ENCODE peak calls at places on chromosome 18, in six cellular contexts. One of them, this sample, is unnamed.

GRCh38 chr18:45386256-45386655 is 229.0 kb upstream of the SLC14A2 start:
- DNase-seq in activated naive CD4-positive, alpha-beta T cell treated with anti-CD3 and anti-CD28 coated beads for 36 hours: peak
- DNase-seq in glomerular endothelial cell: no peak
- DNase-seq in stimulated activated CD8-positive, alpha-beta memory T cell treated with anti-CD3 and anti-CD28 coated beads, Interleukin-2, amount 100 ng/mL, for 48 hours: no peak
- DNase-seq in ovary: no peak
- DNase-seq in SW 1271: no peak
- DNase-seq in this sample: peak

GRCh38 chr18:35934891-35935290 is 37.6 kb upstream of the RMP24 start:
- DNase-seq in activated naive CD4-positive, alpha-beta T cell treated with anti-CD3 and anti-CD28 coated beads for 36 hours: no peak
- DNase-seq in glomerular endothelial cell: no peak
- DNase-seq in stimulated activated CD8-positive, alpha-beta memory T cell treated with anti-CD3 and anti-CD28 coated beads, Interleukin-2, amount 100 ng/mL, for 48 hours: no peak
- DNase-seq in ovary: no peak
- DNase-seq in SW 1271: no peak
- DNase-seq in this sample: no peak

GRCh38 chr18:46917808-46918600 is 602 bp downstream of the KATNAL2 start:
- DNase-seq in activated naive CD4-positive, alpha-beta T cell treated with anti-CD3 and anti-CD28 coated beads for 36 hours: peak
- DNase-seq in glomerular endothelial cell: no peak
- DNase-seq in stimulated activated CD8-positive, alpha-beta memory T cell treated with anti-CD3 and anti-CD28 coated beads, Interleukin-2, amount 100 ng/mL, for 48 hours: no peak
- DNase-seq in ovary: peak
- DNase-seq in SW 1271: no peak
- DNase-seq in this sample: peak

GRCh38 chr18:22175326-22175725 is 5.9 kb downstream of the GATA6 start:
- DNase-seq in activated naive CD4-positive, alpha-beta T cell treated with anti-CD3 and anti-CD28 coated beads for 36 hours: no peak
- DNase-seq in glomerular endothelial cell: no peak
- DNase-seq in stimulated activated CD8-positive, alpha-beta memory T cell treated with anti-CD3 and anti-CD28 coated beads, Interleukin-2, amount 100 ng/mL, for 48 hours: no peak
- DNase-seq in ovary: no peak
- DNase-seq in SW 1271: no peak
- DNase-seq in this sample: no peak

GRCh38 chr18:79378416-79379250 is 17.1 kb upstream of the NFATC1 start:
- DNase-seq in activated naive CD4-positive, alpha-beta T cell treated with anti-CD3 and anti-CD28 coated beads for 36 hours: peak
- DNase-seq in glomerular endothelial cell: no peak
- DNase-seq in stimulated activated CD8-positive, alpha-beta memory T cell treated with anti-CD3 and anti-CD28 coated beads, Interleukin-2, amount 100 ng/mL, for 48 hours: peak
- DNase-seq in ovary: peak
- DNase-seq in SW 1271: no peak
- DNase-seq in this sample: peak

GRCh38 chr18:13380671-13381070 is 162.1 kb downstream of the LDLRAD4 start:
- DNase-seq in activated naive CD4-positive, alpha-beta T cell treated with anti-CD3 and anti-CD28 coated beads for 36 hours: peak
- DNase-seq in glomerular endothelial cell: no peak
- DNase-seq in stimulated activated CD8-positive, alpha-beta memory T cell treated with anti-CD3 and anti-CD28 coated beads, Interleukin-2, amount 100 ng/mL, for 48 hours: no peak
- DNase-seq in ovary: no peak
- DNase-seq in SW 1271: no peak
- DNase-seq in this sample: no peak

GRCh38 chr18:48777026-48777736 is 173.6 kb downstream of the SMAD7 start:
- DNase-seq in activated naive CD4-positive, alpha-beta T cell treated with anti-CD3 and anti-CD28 coated beads for 36 hours: peak
- DNase-seq in glomerular endothelial cell: no peak
- DNase-seq in stimulated activated CD8-positive, alpha-beta memory T cell treated with anti-CD3 and anti-CD28 coated beads, Interleukin-2, amount 100 ng/mL, for 48 hours: peak
- DNase-seq in ovary: peak
- DNase-seq in SW 1271: no peak
- DNase-seq in this sample: peak

GRCh38 chr18:76491801-76492668 is 3.0 kb downstream of the ZNF516 start:
- DNase-seq in activated naive CD4-positive, alpha-beta T cell treated with anti-CD3 and anti-CD28 coated beads for 36 hours: peak
- DNase-seq in glomerular endothelial cell: no peak
- DNase-seq in stimulated activated CD8-positive, alpha-beta memory T cell treated with anti-CD3 and anti-CD28 coated beads, Interleukin-2, amount 100 ng/mL, for 48 hours: no peak
- DNase-seq in ovary: no peak
- DNase-seq in SW 1271: no peak
- DNase-seq in this sample: peak

GRCh38 chr18:67117804-67118203 is 398.7 kb downstream of the DSEL start:
- DNase-seq in activated naive CD4-positive, alpha-beta T cell treated with anti-CD3 and anti-CD28 coated beads for 36 hours: no peak
- DNase-seq in glomerular endothelial cell: no peak
- DNase-seq in stimulated activated CD8-positive, alpha-beta memory T cell treated with anti-CD3 and anti-CD28 coated beads, Interleukin-2, amount 100 ng/mL, for 48 hours: no peak
- DNase-seq in ovary: no peak
- DNase-seq in SW 1271: no peak
- DNase-seq in this sample: no peak

GRCh38 chr18:48131042-48131441 is 200.6 kb upstream of the SMAD2 start:
- DNase-seq in activated naive CD4-positive, alpha-beta T cell treated with anti-CD3 and anti-CD28 coated beads for 36 hours: no peak
- DNase-seq in glomerular endothelial cell: no peak
- DNase-seq in stimulated activated CD8-positive, alpha-beta memory T cell treated with anti-CD3 and anti-CD28 coated beads, Interleukin-2, amount 100 ng/mL, for 48 hours: no peak
- DNase-seq in ovary: no peak
- DNase-seq in SW 1271: no peak
- DNase-seq in this sample: no peak

GRCh38 chr18:3683483-3683882 is 233.5 kb downstream of the TGIF1 start:
- DNase-seq in activated naive CD4-positive, alpha-beta T cell treated with anti-CD3 and anti-CD28 coated beads for 36 hours: no peak
- DNase-seq in glomerular endothelial cell: no peak
- DNase-seq in stimulated activated CD8-positive, alpha-beta memory T cell treated with anti-CD3 and anti-CD28 coated beads, Interleukin-2, amount 100 ng/mL, for 48 hours: no peak
- DNase-seq in ovary: no peak
- DNase-seq in SW 1271: no peak
- DNase-seq in this sample: no peak

GRCh38 chr18:74596959-74597661 is 560 bp upstream of the ZNF407 start:
- DNase-seq in activated naive CD4-positive, alpha-beta T cell treated with anti-CD3 and anti-CD28 coated beads for 36 hours: peak
- DNase-seq in glomerular endothelial cell: peak
- DNase-seq in stimulated activated CD8-positive, alpha-beta memory T cell treated with anti-CD3 and anti-CD28 coated beads, Interleukin-2, amount 100 ng/mL, for 48 hours: peak
- DNase-seq in ovary: peak
- DNase-seq in SW 1271: peak
- DNase-seq in this sample: peak

GRCh38 chr18:69400253-69400975 is at the start of gene DOK6:
- DNase-seq in activated naive CD4-positive, alpha-beta T cell treated with anti-CD3 and anti-CD28 coated beads for 36 hours: no peak
- DNase-seq in glomerular endothelial cell: peak
- DNase-seq in stimulated activated CD8-positive, alpha-beta memory T cell treated with anti-CD3 and anti-CD28 coated beads, Interleukin-2, amount 100 ng/mL, for 48 hours: no peak
- DNase-seq in ovary: peak
- DNase-seq in SW 1271: no peak
- DNase-seq in this sample: peak

GRCh38 chr18:23922939-23923338 is 91.6 kb upstream of the TTC39C start:
- DNase-seq in activated naive CD4-positive, alpha-beta T cell treated with anti-CD3 and anti-CD28 coated beads for 36 hours: no peak
- DNase-seq in glomerular endothelial cell: no peak
- DNase-seq in stimulated activated CD8-positive, alpha-beta memory T cell treated with anti-CD3 and anti-CD28 coated beads, Interleukin-2, amount 100 ng/mL, for 48 hours: no peak
- DNase-seq in ovary: no peak
- DNase-seq in SW 1271: no peak
- DNase-seq in this sample: no peak

GRCh38 chr18:21703241-21703820 is 1.2 kb downstream of the ABHD3 start:
- DNase-seq in activated naive CD4-positive, alpha-beta T cell treated with anti-CD3 and anti-CD28 coated beads for 36 hours: peak
- DNase-seq in glomerular endothelial cell: no peak
- DNase-seq in stimulated activated CD8-positive, alpha-beta memory T cell treated with anti-CD3 and anti-CD28 coated beads, Interleukin-2, amount 100 ng/mL, for 48 hours: no peak
- DNase-seq in ovary: no peak
- DNase-seq in SW 1271: no peak
- DNase-seq in this sample: no peak

GRCh38 chr18:37669991-37670534 is 104.5 kb upstream of the CELF4 start:
- DNase-seq in activated naive CD4-positive, alpha-beta T cell treated with anti-CD3 and anti-CD28 coated beads for 36 hours: no peak
- DNase-seq in glomerular endothelial cell: no peak
- DNase-seq in stimulated activated CD8-positive, alpha-beta memory T cell treated with anti-CD3 and anti-CD28 coated beads, Interleukin-2, amount 100 ng/mL, for 48 hours: no peak
- DNase-seq in ovary: no peak
- DNase-seq in SW 1271: no peak
- DNase-seq in this sample: no peak

GRCh38 chr18:30487962-30488361 is 554.6 kb downstream of the DSC3 start:
- DNase-seq in activated naive CD4-positive, alpha-beta T cell treated with anti-CD3 and anti-CD28 coated beads for 36 hours: no peak
- DNase-seq in glomerular endothelial cell: no peak
- DNase-seq in stimulated activated CD8-positive, alpha-beta memory T cell treated with anti-CD3 and anti-CD28 coated beads, Interleukin-2, amount 100 ng/mL, for 48 hours: no peak
- DNase-seq in ovary: no peak
- DNase-seq in SW 1271: no peak
- DNase-seq in this sample: no peak

GRCh38 chr18:36457683-36458082 is 160.2 kb downstream of the FHOD3 start:
- DNase-seq in activated naive CD4-positive, alpha-beta T cell treated with anti-CD3 and anti-CD28 coated beads for 36 hours: no peak
- DNase-seq in glomerular endothelial cell: no peak
- DNase-seq in stimulated activated CD8-positive, alpha-beta memory T cell treated with anti-CD3 and anti-CD28 coated beads, Interleukin-2, amount 100 ng/mL, for 48 hours: no peak
- DNase-seq in ovary: no peak
- DNase-seq in SW 1271: no peak
- DNase-seq in this sample: no peak

GRCh38 chr18:27110319-27110718 is 74.8 kb downstream of the CHST9 start:
- DNase-seq in activated naive CD4-positive, alpha-beta T cell treated with anti-CD3 and anti-CD28 coated beads for 36 hours: no peak
- DNase-seq in glomerular endothelial cell: no peak
- DNase-seq in stimulated activated CD8-positive, alpha-beta memory T cell treated with anti-CD3 and anti-CD28 coated beads, Interleukin-2, amount 100 ng/mL, for 48 hours: no peak
- DNase-seq in ovary: no peak
- DNase-seq in SW 1271: no peak
- DNase-seq in this sample: no peak

GRCh38 chr18:58625839-58626238 is 3.1 kb downstream of the ALPK2 start:
- DNase-seq in activated naive CD4-positive, alpha-beta T cell treated with anti-CD3 and anti-CD28 coated beads for 36 hours: no peak
- DNase-seq in glomerular endothelial cell: no peak
- DNase-seq in stimulated activated CD8-positive, alpha-beta memory T cell treated with anti-CD3 and anti-CD28 coated beads, Interleukin-2, amount 100 ng/mL, for 48 hours: no peak
- DNase-seq in ovary: no peak
- DNase-seq in SW 1271: no peak
- DNase-seq in this sample: no peak

GRCh38 chr18:10197097-10197496 is 257.3 kb upstream of the APCDD1 start:
- DNase-seq in activated naive CD4-positive, alpha-beta T cell treated with anti-CD3 and anti-CD28 coated beads for 36 hours: no peak
- DNase-seq in glomerular endothelial cell: no peak
- DNase-seq in stimulated activated CD8-positive, alpha-beta memory T cell treated with anti-CD3 and anti-CD28 coated beads, Interleukin-2, amount 100 ng/mL, for 48 hours: no peak
- DNase-seq in ovary: peak
- DNase-seq in SW 1271: no peak
- DNase-seq in this sample: no peak

GRCh38 chr18:49582579-49582978 is 20.7 kb downstream of the LIPG start:
- DNase-seq in activated naive CD4-positive, alpha-beta T cell treated with anti-CD3 and anti-CD28 coated beads for 36 hours: no peak
- DNase-seq in glomerular endothelial cell: no peak
- DNase-seq in stimulated activated CD8-positive, alpha-beta memory T cell treated with anti-CD3 and anti-CD28 coated beads, Interleukin-2, amount 100 ng/mL, for 48 hours: no peak
- DNase-seq in ovary: no peak
- DNase-seq in SW 1271: no peak
- DNase-seq in this sample: no peak

GRCh38 chr18:6921571-6921970 is 192.1 kb downstream of the ARHGAP28 start:
- DNase-seq in activated naive CD4-positive, alpha-beta T cell treated with anti-CD3 and anti-CD28 coated beads for 36 hours: no peak
- DNase-seq in glomerular endothelial cell: no peak
- DNase-seq in stimulated activated CD8-positive, alpha-beta memory T cell treated with anti-CD3 and anti-CD28 coated beads, Interleukin-2, amount 100 ng/mL, for 48 hours: no peak
- DNase-seq in ovary: no peak
- DNase-seq in SW 1271: no peak
- DNase-seq in this sample: no peak

GRCh38 chr18:67318651-67319050 is 197.9 kb downstream of the DSEL start:
- DNase-seq in activated naive CD4-positive, alpha-beta T cell treated with anti-CD3 and anti-CD28 coated beads for 36 hours: no peak
- DNase-seq in glomerular endothelial cell: no peak
- DNase-seq in stimulated activated CD8-positive, alpha-beta memory T cell treated with anti-CD3 and anti-CD28 coated beads, Interleukin-2, amount 100 ng/mL, for 48 hours: no peak
- DNase-seq in ovary: no peak
- DNase-seq in SW 1271: no peak
- DNase-seq in this sample: peak

GRCh38 chr18:78992041-78992735 is 12.6 kb downstream of the SALL3 start:
- DNase-seq in activated naive CD4-positive, alpha-beta T cell treated with anti-CD3 and anti-CD28 coated beads for 36 hours: no peak
- DNase-seq in glomerular endothelial cell: no peak
- DNase-seq in stimulated activated CD8-positive, alpha-beta memory T cell treated with anti-CD3 and anti-CD28 coated beads, Interleukin-2, amount 100 ng/mL, for 48 hours: no peak
- DNase-seq in ovary: no peak
- DNase-seq in SW 1271: no peak
- DNase-seq in this sample: no peak

GRCh38 chr18:10863026-10863425 is 286.3 kb downstream of the PIEZO2 start:
- DNase-seq in activated naive CD4-positive, alpha-beta T cell treated with anti-CD3 and anti-CD28 coated beads for 36 hours: no peak
- DNase-seq in glomerular endothelial cell: no peak
- DNase-seq in stimulated activated CD8-positive, alpha-beta memory T cell treated with anti-CD3 and anti-CD28 coated beads, Interleukin-2, amount 100 ng/mL, for 48 hours: no peak
- DNase-seq in ovary: no peak
- DNase-seq in SW 1271: no peak
- DNase-seq in this sample: no peak

GRCh38 chr18:3230401-3231334 is 10.9 kb upstream of the MYOM1 start:
- DNase-seq in activated naive CD4-positive, alpha-beta T cell treated with anti-CD3 and anti-CD28 coated beads for 36 hours: no peak
- DNase-seq in glomerular endothelial cell: no peak
- DNase-seq in stimulated activated CD8-positive, alpha-beta memory T cell treated with anti-CD3 and anti-CD28 coated beads, Interleukin-2, amount 100 ng/mL, for 48 hours: no peak
- DNase-seq in ovary: no peak
- DNase-seq in SW 1271: no peak
- DNase-seq in this sample: peak

GRCh38 chr18:70234667-70235459 is 29.4 kb upstream of the RTTN start:
- DNase-seq in activated naive CD4-positive, alpha-beta T cell treated with anti-CD3 and anti-CD28 coated beads for 36 hours: no peak
- DNase-seq in glomerular endothelial cell: no peak
- DNase-seq in stimulated activated CD8-positive, alpha-beta memory T cell treated with anti-CD3 and anti-CD28 coated beads, Interleukin-2, amount 100 ng/mL, for 48 hours: no peak
- DNase-seq in ovary: no peak
- DNase-seq in SW 1271: no peak
- DNase-seq in this sample: peak

This sample was measured in EL.